ENCODE peak calls at places on chromosomes 3 and 15, in four cellular contexts. A is H1, U is IMR-90, R is H9. E is an unnamed sample.

GRCh38 chr15:75640483-75641175 is 605 bp upstream of the IMP3 start:
- DNase-seq in U (peak; percentile 45), R (no peak), A (no peak), E (peak; percentile 53)

GRCh38 chr3:38250198-38250597 is 15.4 kb upstream of the SLC22A13 start:
- DNase-seq in U (no peak), R (no peak), A (no peak), E (no peak)

GRCh38 chr15:99333413-99333812 is 82.1 kb downstream of the LRRC28 start:
- DNase-seq in U (no peak), R (no peak), A (no peak), E (no peak)

GRCh38 chr3:39000008-39000450 is 51.7 kb downstream of the SCN11A start:
- DNase-seq in U (peak; percentile 79), A (no peak), R (peak; percentile 39), E (peak; percentile 91)

GRCh38 chr3:188298585-188298984 is 144.6 kb downstream of the LPP start:
- DNase-seq in R (no peak), A (no peak), U (no peak), E (no peak)

GRCh38 chr15:83504365-83504764 is 57.2 kb downstream of the SH3GL3 start:
- DNase-seq in A (no peak), U (no peak), R (no peak), E (peak; percentile 57)

GRCh38 chr3:196406806-196407470 is 25.3 kb downstream of the UBXN7 start:
- DNase-seq in A (no peak), R (no peak), U (peak; percentile 86), E (peak; percentile 19)

GRCh38 chr3:32495085-32495484 is 7.6 kb downstream of the CMTM6 start:
- DNase-seq in R (no peak), A (no peak), U (no peak), E (peak; percentile 37)

GRCh38 chr3:45603226-45603625 is 8.7 kb downstream of the LIMD1 start:
- DNase-seq in A (no peak), U (no peak), R (no peak), E (no peak)

GRCh38 chr3:100023150-100023549 is 91.2 kb downstream of the FILIP1L start:
- DNase-seq in A (no peak), R (no peak), U (peak; percentile 14), E (no peak)

GRCh38 chr3:94776401-94776915 is 713.6 kb downstream of the NSUN3 start:
- DNase-seq in U (no peak), R (no peak), A (no peak), E (no peak)

GRCh38 chr15:58492661-58493397 is 61.0 kb downstream of the LIPC start:
- DNase-seq in A (no peak), U (peak; percentile 21), R (no peak), E (peak; percentile 50)

DNA sequence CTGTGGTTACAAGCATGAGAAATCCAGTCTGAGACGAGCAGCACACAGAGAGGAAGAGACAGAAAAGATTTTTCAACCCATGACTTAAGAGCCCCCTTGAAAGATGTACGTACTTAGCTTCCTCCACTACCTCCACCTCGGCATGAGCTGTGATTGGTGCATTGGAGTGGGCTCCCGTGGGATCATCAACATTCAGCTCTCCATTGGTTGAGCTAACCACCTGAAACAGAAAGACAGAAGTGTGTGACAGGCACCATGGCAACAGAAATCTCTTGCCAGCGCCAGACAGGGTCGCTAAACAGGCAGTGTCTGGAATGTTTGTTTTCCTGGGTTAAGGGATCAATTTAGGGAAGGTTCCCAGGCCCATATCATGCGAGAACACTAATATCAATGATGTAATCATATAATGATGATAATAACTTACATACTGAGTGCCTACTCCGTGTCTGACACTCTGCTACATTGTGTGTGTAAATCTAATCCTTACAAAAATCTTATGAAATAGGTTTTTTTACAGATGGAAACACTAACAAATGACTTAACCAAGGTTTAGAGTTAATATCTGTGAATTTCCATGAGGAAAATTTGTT is 17.5 kb upstream of the PPIB start:
- DNase-seq in R (peak; percentile 39), A (no peak), U (no peak), E (peak; percentile 61)
- H3K27ac ChIP-seq in R (no peak overlapping the region), A (no peak overlapping the region), U (no peak overlapping the region), E (no peak overlapping the region)

GRCh38 chr15:29014493-29014892 is 128.7 kb downstream of the APBA2 start:
- DNase-seq in R (no peak), A (no peak), U (no peak), E (no peak)

GRCh38 chr15:29012097-29012496 is 126.3 kb downstream of the APBA2 start:
- DNase-seq in R (no peak), A (no peak), U (no peak), E (no peak)

GRCh38 chr15:29003446-29004233 is 117.9 kb downstream of the APBA2 start:
- DNase-seq in U (peak; percentile 16), R (no peak), A (no peak), E (no peak)

GRCh38 chr15:29008846-29009245 is 123.1 kb downstream of the APBA2 start:
- DNase-seq in U (peak; percentile 58), R (no peak), A (no peak), E (peak; percentile 15)
- H4K5ac ChIP-seq in U (no peak overlapping the region), R (no peak overlapping the region), A (no peak overlapping the region), E (no peak overlapping the region)

DNA sequence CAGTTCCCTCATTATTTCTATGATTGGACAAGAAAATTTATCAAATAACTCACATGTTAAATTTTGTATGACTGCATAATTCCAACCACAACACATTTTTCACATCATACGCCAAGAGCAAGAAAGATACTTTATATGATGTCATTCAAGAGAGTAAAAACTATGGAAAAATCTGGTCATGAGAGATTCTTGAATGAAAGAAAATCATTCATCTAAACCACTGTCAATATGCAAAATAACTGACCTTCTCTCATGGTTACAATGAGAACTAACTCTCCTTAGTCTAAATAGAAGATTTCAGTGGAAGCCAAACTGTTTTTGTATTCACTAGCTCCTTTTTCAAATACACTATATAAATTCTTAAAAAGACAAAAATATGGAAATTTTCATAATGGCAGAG is 124.6 kb downstream of the CBLB start:
- DNase-seq in U (no peak), A (no peak), R (no peak), E (no peak)
- H3K23ac ChIP-seq in U (no peak overlapping the region), A (no peak overlapping the region), R (no peak overlapping the region), E (no peak overlapping the region)

DNA sequence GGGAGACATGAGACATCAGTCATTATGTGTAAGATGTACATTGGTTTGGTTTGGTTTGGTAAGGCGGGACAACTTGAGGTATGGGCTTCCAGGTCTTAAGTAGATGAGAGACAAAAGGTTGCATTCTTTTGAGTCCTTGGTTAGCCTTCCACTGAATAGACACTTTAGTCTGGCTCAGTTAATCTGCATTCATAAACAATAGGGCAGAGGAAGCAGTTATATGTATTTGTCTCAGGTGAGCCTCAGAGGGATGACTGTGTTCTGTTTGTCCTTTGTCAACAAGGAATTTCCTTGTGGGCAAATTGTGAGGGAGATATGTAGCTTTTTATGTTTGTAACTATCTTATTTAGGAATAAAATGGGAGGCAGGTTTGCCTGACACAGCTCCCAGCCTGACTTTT is 50.4 kb downstream of the TCF12 start:
- DNase-seq in A (no peak), U (no peak), R (no peak), E (no peak)
- H3K27ac ChIP-seq in A (no peak overlapping the region), U (no peak overlapping the region), R (no peak overlapping the region), E (no peak overlapping the region)

DNA sequence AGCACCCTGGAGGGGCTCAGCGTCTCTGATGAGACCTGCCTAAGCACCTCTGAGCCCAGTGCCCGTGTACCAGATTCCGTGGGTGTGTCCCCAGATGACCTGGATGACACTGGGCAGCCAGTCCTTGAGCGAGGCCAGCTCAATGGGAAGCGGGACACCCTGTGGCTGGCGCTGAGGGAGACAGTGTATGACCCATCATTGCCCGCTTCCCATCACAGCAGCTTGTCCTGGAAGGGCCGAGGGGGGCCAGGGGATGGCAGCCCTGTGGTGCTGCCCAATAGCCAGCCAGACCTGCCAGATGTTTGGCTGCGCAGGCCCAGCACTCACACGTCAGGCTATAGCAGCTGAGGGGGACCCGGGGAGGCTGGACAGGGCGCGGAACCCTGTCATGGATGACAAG is 12.0 kb downstream of the DISP2 start:
- DNase-seq in R (no peak), A (no peak), U (no peak), E (no peak)
- H4K5ac ChIP-seq in R (no peak overlapping the region), A (no peak overlapping the region), U (no peak overlapping the region), E (no peak overlapping the region)

GRCh38 chr3:13879946-13880810 is at the start of gene WNT7A:
- DNase-seq in R (peak; percentile 67), A (no peak), U (no peak), E (peak; percentile 54)
- H3K23ac ChIP-seq in R (no peak within 1 kb of the TSS), A (no peak within 1 kb of the TSS), U (no peak within 1 kb of the TSS), E (no peak within 1 kb of the TSS)

DNA sequence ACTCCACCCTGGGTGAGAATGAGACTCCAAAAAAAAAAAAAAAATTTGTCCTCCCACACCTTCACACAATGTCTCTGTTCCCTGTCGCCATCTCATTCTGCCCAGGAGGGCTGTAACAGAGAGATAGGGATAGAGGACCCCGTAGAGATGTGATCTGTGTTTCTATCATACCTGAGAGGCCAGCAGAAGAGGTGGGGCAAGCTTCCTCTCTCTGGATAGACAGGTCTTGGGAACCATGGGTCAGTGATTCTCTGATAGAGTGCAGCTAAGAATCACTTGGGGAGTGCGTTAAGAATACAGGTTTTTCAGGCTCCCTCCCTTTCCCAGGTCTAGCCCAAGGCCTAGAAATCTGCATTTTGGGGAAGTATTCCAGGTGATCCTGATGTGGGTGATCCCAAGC is 8.3 kb downstream of the CA12 start:
- DNase-seq in A (no peak), U (no peak), R (no peak), E (no peak)
- H3K27ac ChIP-seq in A (no peak overlapping the region), U (no peak overlapping the region), R (no peak overlapping the region), E (no peak overlapping the region)

GRCh38 chr15:92328207-92328606 is 65.5 kb upstream of the ST8SIA2 start:
- DNase-seq in R (no peak), A (no peak), U (no peak), E (no peak)
- H4K5ac ChIP-seq in R (no peak overlapping the region), A (no peak overlapping the region), U (no peak overlapping the region), E (no peak overlapping the region)

GRCh38 chr3:134087046-134087974 is 57.6 kb upstream of the SLCO2A1 start:
- DNase-seq in U (peak; percentile 55), A (no peak), R (no peak), E (no peak)
- H3K23ac ChIP-seq in U (no peak overlapping the region), A (no peak overlapping the region), R (no peak overlapping the region), E (no peak overlapping the region)

E was measured in mesendoderm.